ENCODE peak calls at places on chromosome 11, in six cellular contexts. N, Y, R, L, A and Q are unnamed samples.
A peak's percentile ranks its signal among the peaks of the same experiment; 100 is the strongest.

GRCh38 chr11:67563354-67564114 is 20.1 kb upstream of the GSTP1 start:
- DNase-seq in N (peak; percentile 87), Y (no peak), R (no peak), L (no peak), A (no peak), Q (no peak)

GRCh38 chr11:117570701-117571100 is 226.3 kb downstream of the DSCAML1 start:
- DNase-seq in N (no peak), Y (no peak), R (no peak), L (no peak), A (no peak), Q (peak; percentile 7)

GRCh38 chr11:67120881-67121710 is 2.0 kb downstream of the KDM2A start:
- DNase-seq in N (peak; percentile 42), Y (peak; percentile 61), R (no peak), L (no peak), A (no peak), Q (no peak)

GRCh38 chr11:107860688-107861087 is 2.1 kb upstream of the SLC35F2 start:
- DNase-seq in N (no peak), Y (no peak), R (no peak), L (no peak), A (peak; percentile 19), Q (no peak)

GRCh38 chr11:107898270-107898669 is 30.0 kb upstream of the RAB39A start:
- DNase-seq in N (peak; percentile 59), Y (peak; percentile 48), R (peak; percentile 22), L (no peak), A (peak; percentile 45), Q (no peak)

GRCh38 chr11:25734592-25735211 is 597.2 kb upstream of the ANO3 start:
- DNase-seq in N (peak; percentile 36), Y (no peak), R (no peak), L (no peak), A (no peak), Q (no peak)

GRCh38 chr11:46414466-46414796 is 22.9 kb upstream of the CHRM4 start:
- DNase-seq in N (no peak), Y (no peak), R (peak; percentile 94), L (no peak), A (no peak), Q (peak; percentile 94)

GRCh38 chr11:128568166-128568778 is 19.1 kb downstream of the ETS1 start:
- DNase-seq in N (no peak), Y (no peak), R (no peak), L (no peak), A (no peak), Q (no peak)

GRCh38 chr11:69343401-69344321 is 49.7 kb downstream of the MYEOV start:
- DNase-seq in N (no peak), Y (no peak), R (no peak), L (no peak), A (no peak), Q (no peak)

GRCh38 chr11:28518825-28519224 is 410.6 kb downstream of the METTL15 start:
- DNase-seq in N (no peak), Y (no peak), R (no peak), L (no peak), A (no peak), Q (no peak)

GRCh38 chr11:129209891-129210830 is 18.0 kb upstream of the ARHGAP32 start:
- DNase-seq in N (no peak), Y (no peak), R (no peak), L (no peak), A (no peak), Q (no peak)

GRCh38 chr11:70942593-70942992 is 309.8 kb downstream of the SHANK2 start:
- DNase-seq in N (no peak), Y (no peak), R (no peak), L (no peak), A (peak; percentile 20), Q (no peak)

GRCh38 chr11:5624489-5625278 is at the start of gene TRIM34:
- DNase-seq in N (peak; percentile 67), Y (peak; percentile 85), R (no peak), L (peak; percentile 25), A (peak; percentile 18), Q (no peak)

GRCh38 chr11:128334311-128335044 is 252.9 kb downstream of the ETS1 start:
- DNase-seq in N (peak; percentile 35), Y (no peak), R (no peak), L (no peak), A (no peak), Q (no peak)

GRCh38 chr11:2987881-2988280 is 4.2 kb downstream of the NAP1L4 start:
- DNase-seq in N (no peak), Y (no peak), R (no peak), L (peak; percentile 24), A (no peak), Q (no peak)

GRCh38 chr11:117145393-117145761 is 1.3 kb downstream of the PAFAH1B2 start:
- DNase-seq in N (peak; percentile 41), Y (peak; percentile 33), R (peak; percentile 9), L (no peak), A (peak; percentile 59), Q (no peak)

GRCh38 chr11:100695911-100696310 is 8.8 kb downstream of the ARHGAP42 start:
- DNase-seq in N (no peak), Y (no peak), R (no peak), L (no peak), A (no peak), Q (no peak)

GRCh38 chr11:83871013-83871412 is 584.8 kb upstream of the CCDC90B start:
- DNase-seq in N (no peak), Y (no peak), R (no peak), L (no peak), A (no peak), Q (no peak)

GRCh38 chr11:112665291-112665690 is 295.9 kb upstream of the NCAM1 start:
- DNase-seq in N (no peak), Y (no peak), R (no peak), L (no peak), A (no peak), Q (no peak)

GRCh38 chr11:14446701-14447169 is 52.9 kb downstream of the COPB1 start:
- DNase-seq in N (peak; percentile 48), Y (peak; percentile 19), R (no peak), L (no peak), A (no peak), Q (no peak)

GRCh38 chr11:114001416-114001815 is 26.5 kb downstream of the HTR3A start:
- DNase-seq in N (no peak), Y (no peak), R (no peak), L (no peak), A (no peak), Q (no peak)

GRCh38 chr11:111528557-111528956 is 12.0 kb upstream of the LAYN start:
- DNase-seq in N (no peak), Y (no peak), R (no peak), L (no peak), A (no peak), Q (no peak)

GRCh38 chr11:23310276-23310675 is 450.0 kb upstream of the CCDC179 start:
- DNase-seq in N (peak; percentile 62), Y (no peak), R (no peak), L (no peak), A (no peak), Q (no peak)

GRCh38 chr11:56027354-56027753 is at the start of gene OR5AS1:
- DNase-seq in N (no peak), Y (no peak), R (no peak), L (no peak), A (no peak), Q (no peak)

GRCh38 chr11:1238767-1239595 is 16.1 kb downstream of the MUC5B start:
- DNase-seq in N (no peak), Y (no peak), R (no peak), L (no peak), A (peak; percentile 36), Q (no peak)

GRCh38 chr11:13260963-13261599 is 16.5 kb upstream of the BMAL1 start:
- DNase-seq in N (peak; percentile 21), Y (no peak), R (no peak), L (no peak), A (no peak), Q (no peak)

GRCh38 chr11:117281159-117281558 is 10.0 kb upstream of the BACE1-AS start:
- DNase-seq in N (peak; percentile 94), Y (no peak), R (no peak), L (no peak), A (no peak), Q (no peak)

GRCh38 chr11:102390667-102391449 is 43.8 kb downstream of the BIRC2 start:
- DNase-seq in N (peak; percentile 60), Y (peak; percentile 44), R (peak; percentile 38), L (peak; percentile 37), A (peak; percentile 73), Q (peak; percentile 53)

GRCh38 chr11:93116641-93117577 is 80.9 kb downstream of the SLC36A4 start:
- DNase-seq in N (no peak), Y (no peak), R (no peak), L (no peak), A (no peak), Q (no peak)

GRCh38 chr11:102346456-102346747 is 612 bp upstream of the BIRC2 start:
- DNase-seq in N (peak; percentile 64), Y (no peak), R (no peak), L (no peak), A (no peak), Q (no peak)

GRCh38 chr11:45332486-45332934 is 46.4 kb upstream of the SYT13 start:
- DNase-seq in N (peak; percentile 30), Y (peak; percentile 67), R (peak; percentile 45), L (peak; percentile 25), A (peak; percentile 73), Q (peak; percentile 55)

GRCh38 chr11:111886844-111887243 is 7.5 kb downstream of the CFAP68 start:
- DNase-seq in N (no peak), Y (no peak), R (no peak), L (no peak), A (no peak), Q (no peak)

GRCh38 chr11:12242071-12242672 is 131.8 kb downstream of the MICAL2 start:
- DNase-seq in N (no peak), Y (no peak), R (peak; percentile 94), L (peak; percentile 31), A (no peak), Q (peak; percentile 92)

GRCh38 chr11:36361901-36362391 is 65.9 kb downstream of the PRR5L start:
- DNase-seq in N (peak; percentile 95), Y (no peak), R (no peak), L (no peak), A (peak; percentile 15), Q (no peak)

GRCh38 chr11:61150656-61151544 is 10.3 kb downstream of the VPS37C start:
- DNase-seq in N (no peak), Y (no peak), R (no peak), L (no peak), A (no peak), Q (no peak)

GRCh38 chr11:31118566-31118965 is 251.0 kb downstream of the DCDC1 start:
- DNase-seq in N (no peak), Y (no peak), R (no peak), L (no peak), A (no peak), Q (no peak)

GRCh38 chr11:2742201-2742600 is 42.4 kb upstream of the KCNQ1OT1 start:
- DNase-seq in N (no peak), Y (no peak), R (no peak), L (no peak), A (no peak), Q (no peak)